ENCODE peak calls at places on chromosomes 13 and 19, in seven cellular contexts. A, Q, U, C, N, S and V are unnamed samples.

GRCh38 chr19:27745978-27746542 is 1466.9 kb downstream of the UQCRFS1 start:
- DNase-seq in C (no peak), U (peak; percentile 37), Q (no peak), N (no peak), A (no peak), S (peak; percentile 2), V (no peak)

GRCh38 chr19:2887391-2887914 is 13.3 kb upstream of the ZNF57 start:
- DNase-seq in U (no peak), N (no peak), S (peak; percentile 34), Q (peak; percentile 36), C (peak; percentile 88), A (peak; percentile 61), V (peak; percentile 79)

GRCh38 chr19:2426661-2427322 is 594 bp downstream of the TIMM13 start:
- DNase-seq in Q (no peak), S (peak; percentile 70), N (peak; percentile 36), A (peak; percentile 27), C (no peak), U (peak; percentile 71), V (no peak)

GRCh38 chr13:19321222-19321621 is 139.6 kb upstream of the TUBA3C start:
- DNase-seq in A (no peak), C (no peak), S (no peak), Q (no peak), N (no peak), U (no peak), V (no peak)

GRCh38 chr19:4016486-4016885 is 8.9 kb downstream of the PIAS4 start:
- DNase-seq in C (peak; percentile 86), N (no peak), A (no peak), S (no peak), Q (no peak), U (no peak), V (no peak)

GRCh38 chr13:30418886-30419459 is 3.3 kb upstream of the UBE2L5 start:
- DNase-seq in Q (no peak), U (no peak), S (no peak), N (no peak), C (no peak), A (no peak), V (peak; percentile 55)

GRCh38 chr13:47215741-47216140 is 318.9 kb upstream of the HTR2A start:
- DNase-seq in N (no peak), S (no peak), Q (no peak), U (no peak), A (no peak), C (no peak), V (no peak)

GRCh38 chr13:109628251-109628699 is 158.1 kb downstream of the IRS2 start:
- DNase-seq in U (no peak), C (no peak), A (no peak), Q (peak; percentile 88), S (no peak), N (no peak), V (no peak)

GRCh38 chr13:102729560-102730275 is 34.9 kb upstream of the METTL21C start:
- DNase-seq in Q (no peak), C (no peak), A (no peak), N (no peak), S (no peak), U (no peak), V (peak; percentile 63)

GRCh38 chr13:101267656-101268055 is 148.7 kb downstream of the NALCN start:
- DNase-seq in S (no peak), Q (peak; percentile 50), N (no peak), U (no peak), C (no peak), A (no peak), V (no peak)

GRCh38 chr19:4577020-4577782 is 17.7 kb upstream of the SEMA6B start:
- DNase-seq in A (no peak), U (no peak), N (no peak), Q (no peak), S (peak; percentile 57), C (no peak), V (no peak)

GRCh38 chr19:15663245-15663644 is 9.6 kb upstream of the CYP4F12 start:
- DNase-seq in S (no peak), N (no peak), Q (no peak), A (no peak), U (no peak), C (no peak), V (no peak)

GRCh38 chr19:57708641-57709354 is at the start of gene ZNF154:
- DNase-seq in Q (peak; percentile 17), C (peak; percentile 66), U (no peak), N (peak; percentile 2), S (peak; percentile 91), A (no peak), V (no peak)

GRCh38 chr13:59700281-59700680 is 463.4 kb downstream of the DIAPH3 start:
- DNase-seq in N (no peak), U (no peak), C (no peak), Q (no peak), S (no peak), A (no peak), V (no peak)

GRCh38 chr13:30345426-30346100 is 38.2 kb upstream of the KATNAL1 start:
- DNase-seq in C (no peak), A (no peak), S (no peak), U (no peak), N (no peak), Q (no peak), V (no peak)